ENCODE peak calls at places on chromosomes 1 and 21, in four cellular contexts. L is A673; J is CD4-positive, CD25-positive, alpha-beta regulatory T cell; X is upper lobe of right lung. S is an unnamed sample.

GRCh38 chr1:245611251-245611650 is 456.5 kb downstream of the KIF26B start:
- DNase-seq in L (no peak), J (no peak), X (no peak), S (no peak)

GRCh38 chr1:175267716-175268416 is 75.3 kb upstream of the KIAA0040 start:
- DNase-seq in X (no peak), J (no peak), L (no peak), S (no peak)

GRCh38 chr1:231847612-231848390 is 221.2 kb downstream of the DISC1 start:
- DNase-seq in J (no peak), L (no peak), X (no peak), S (no peak)

GRCh38 chr1:161726631-161727342 is 5.4 kb downstream of the FCRLB start:
- DNase-seq in X (peak; percentile 94), J (peak; percentile 64), L (peak; percentile 91), S (peak; percentile 56)

GRCh38 chr1:9438431-9439073 is 100.7 kb upstream of the SLC25A33 start:
- DNase-seq in L (no peak), X (peak; percentile 74), J (no peak), S (no peak)

GRCh38 chr1:65717815-65718454 is 74.8 kb upstream of the PDE4B start:
- DNase-seq in X (no peak), L (peak; percentile 9), J (no peak), S (no peak)

GRCh38 chr1:187689137-187689536 is 860.4 kb downstream of the PLA2G4A start:
- DNase-seq in X (no peak), J (no peak), L (peak; percentile 48), S (no peak)

GRCh38 chr1:46065405-46065804 is 67.0 kb downstream of the PIK3R3 start:
- DNase-seq in X (no peak), J (peak; percentile 16), L (no peak), S (peak; percentile 80)

GRCh38 chr1:159828916-159829634 is 2.4 kb downstream of the SLAMF8 start:
- DNase-seq in L (no peak), J (no peak), X (peak; percentile 75), S (peak; percentile 59)

GRCh38 chr1:85681087-85681486 is 27.1 kb downstream of the ZNHIT6 start:
- DNase-seq in L (no peak), J (no peak), X (no peak), S (peak; percentile 17)

GRCh38 chr21:45906859-45907258 is 74.7 kb upstream of the COL6A1 start:
- DNase-seq in J (no peak), X (no peak), L (no peak), S (no peak)

GRCh38 chr1:109885589-109885988 is 25.1 kb upstream of the CSF1 start:
- DNase-seq in J (no peak), L (no peak), X (no peak), S (no peak)

GRCh38 chr1:236516929-236517704 is 6.7 kb upstream of the LGALS8 start:
- DNase-seq in J (peak; percentile 54), X (no peak), L (no peak), S (peak; percentile 15)

GRCh38 chr1:62593825-62594394 is 3.4 kb upstream of the ANGPTL3 start:
- DNase-seq in X (no peak), J (no peak), L (no peak), S (no peak)

GRCh38 chr1:150516616-150517015 is 1.1 kb downstream of the FALEC start:
- DNase-seq in X (no peak), J (peak; percentile 7), L (peak; percentile 34), S (peak; percentile 15)

GRCh38 chr1:95793893-95794292 is 559.9 kb downstream of the RWDD3 start:
- DNase-seq in J (no peak), X (no peak), L (peak; percentile 10), S (no peak)

GRCh38 chr21:46037338-46038325 is 56.1 kb downstream of the COL6A1 start:
- DNase-seq in J (no peak), L (no peak), X (peak; percentile 65), S (no peak)

GRCh38 chr1:223711173-223711572 is 1.2 kb upstream of the CAPN2 start:
- DNase-seq in L (peak; percentile 50), X (no peak), J (no peak), S (no peak)
- H3K4me1 ChIP-seq in L (peaks cover 53% of the 10 kb centered on the region), X (peaks cover 55% of the 10 kb centered on the region), J (peaks cover 47% of the 10 kb centered on the region), S (peaks cover 18% of the 10 kb centered on the region)

DNA sequence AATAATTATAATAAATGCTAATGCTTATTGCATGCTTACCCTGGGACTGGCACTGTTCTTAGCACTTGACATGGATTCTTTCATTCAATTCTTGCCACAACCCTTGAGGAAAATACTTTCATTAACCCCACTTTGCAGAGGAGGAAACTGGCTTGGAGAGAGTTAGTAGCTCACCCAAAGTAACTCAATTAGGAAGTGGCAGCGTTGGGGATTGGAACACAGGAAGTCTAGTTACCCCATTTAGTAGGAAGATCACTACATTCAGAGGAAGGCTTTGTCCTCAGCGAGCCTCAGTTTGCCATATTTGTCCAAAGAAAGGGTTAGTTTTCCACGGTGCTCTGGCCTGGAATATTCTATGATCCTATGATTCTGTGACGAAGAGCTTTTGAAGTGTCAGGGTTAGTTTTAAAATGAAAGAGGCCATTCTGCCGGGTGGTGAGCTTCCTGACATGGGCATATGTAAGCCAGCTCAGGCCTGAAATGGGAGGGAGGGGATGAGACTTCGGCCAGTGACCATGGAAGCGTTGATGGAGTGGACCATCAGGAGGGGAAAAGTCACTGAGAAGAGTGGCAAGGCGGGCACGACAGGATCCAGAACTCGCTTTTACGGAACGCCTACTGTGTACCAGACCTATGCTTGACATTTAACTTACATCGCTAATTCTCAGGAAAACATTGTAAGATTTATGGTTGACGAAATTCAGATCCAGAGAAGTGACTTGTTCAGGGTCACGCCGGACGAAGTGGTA is 28.2 kb upstream of the EPB41 start:
- DNase-seq in J (no peak), X (no peak), L (peak; percentile 53), S (no peak)
- H3K4me3 ChIP-seq in J (peak overlapping the region; percentile 33), X (peak overlapping the region; percentile 96), L (peak overlapping the region; percentile 98), S (no peak overlapping the region)

GRCh38 chr1:152111515-152111968 is 3.7 kb downstream of the TCHH start:
- DNase-seq in L (peak; percentile 78), X (no peak), J (peak; percentile 10), S (peak; percentile 8)

GRCh38 chr1:152109998-152110294 is 5.3 kb downstream of the TCHH start:
- DNase-seq in X (no peak), J (no peak), L (no peak), S (no peak)

GRCh38 chr1:152109231-152109997 is 5.8 kb downstream of the TCHH start:
- DNase-seq in J (no peak), L (peak; percentile 52), X (no peak), S (no peak)

GRCh38 chr1:152110860-152111514 is 4.3 kb downstream of the TCHH start:
- DNase-seq in L (peak; percentile 78), J (peak; percentile 11), X (peak; percentile 67), S (peak; percentile 31)

GRCh38 chr1:152110365-152110859 is 4.8 kb downstream of the TCHH start:
- DNase-seq in X (peak; percentile 69), J (peak; percentile 6), L (peak; percentile 79), S (peak; percentile 4)
- H3K4me1 ChIP-seq in X (peaks cover 33% of the 10 kb centered on the region), J (peaks cover 37% of the 10 kb centered on the region), L (peaks cover 30% of the 10 kb centered on the region), S (no peaks in the 10 kb centered on the region)

DNA sequence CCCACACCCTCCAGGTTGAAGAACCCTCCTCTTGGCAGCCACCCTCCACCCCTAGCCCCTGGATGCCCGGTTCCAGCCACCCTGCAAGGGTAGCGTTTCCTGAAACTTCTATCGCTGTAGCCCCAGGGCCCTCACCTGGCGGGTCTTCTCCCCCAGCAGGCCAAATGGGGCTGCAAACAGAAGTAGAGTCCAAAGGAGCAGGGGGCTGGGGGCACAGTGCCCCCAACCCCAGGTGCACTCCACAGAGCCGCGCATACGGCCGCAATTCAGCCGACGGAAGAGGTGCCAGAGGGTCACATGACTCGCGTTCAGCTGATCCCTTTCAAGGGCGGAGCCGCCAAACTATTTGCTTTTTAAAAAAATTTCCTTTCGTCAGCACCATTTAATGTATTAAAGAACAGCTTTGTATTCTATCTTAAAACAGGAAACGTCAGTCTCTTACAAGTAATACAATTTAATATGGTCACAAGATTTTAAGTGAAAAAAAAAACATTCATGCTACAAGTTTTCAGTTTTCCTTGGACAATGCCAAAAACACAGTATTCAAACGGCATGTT is at the start of gene GLMP:
- DNase-seq in L (peak; percentile 68), J (peak; percentile 69), X (peak; percentile 82), S (peak; percentile 77)
- H3K4me3 ChIP-seq in L (peak within 1 kb of the TSS; percentile 59), J (peak within 1 kb of the TSS; percentile 85), X (peak within 1 kb of the TSS; percentile 84), S (peak within 1 kb of the TSS; percentile 72)

GRCh38 chr1:205921559-205921887 is 21.7 kb downstream of the SLC26A9 start:
- DNase-seq in J (no peak), X (no peak), L (no peak), S (no peak)
- H3K4me1 ChIP-seq in J (no peaks in the 10 kb centered on the region), X (peaks cover 15% of the 10 kb centered on the region), L (peaks cover 11% of the 10 kb centered on the region), S (no peaks in the 10 kb centered on the region)

GRCh38 chr1:179146476-179146875 is 64.6 kb downstream of the TOR3A start:
- DNase-seq in L (peak; percentile 92), J (no peak), X (no peak), S (no peak)

GRCh38 chr1:179143332-179143731 is 61.5 kb downstream of the TOR3A start:
- DNase-seq in X (no peak), J (no peak), L (peak; percentile 52), S (no peak)

GRCh38 chr1:179144621-179145020 is 62.8 kb downstream of the TOR3A start:
- DNase-seq in X (no peak), L (no peak), J (no peak), S (no peak)

GRCh38 chr1:179145521-179145920 is 63.7 kb downstream of the TOR3A start:
- DNase-seq in J (no peak), X (no peak), L (no peak), S (no peak)

GRCh38 chr1:179146916-179147315 is 65.0 kb downstream of the TOR3A start:
- DNase-seq in J (no peak), L (no peak), X (no peak), S (no peak)
- H3K4me3 ChIP-seq in J (no peak overlapping the region), L (no peak overlapping the region), X (no peak overlapping the region), S (no peak overlapping the region)

GRCh38 chr1:111202707-111203623 is 2.5 kb upstream of the DENND2D start:
- DNase-seq in X (no peak), L (no peak), J (no peak), S (peak; percentile 48)
- H3K4me1 ChIP-seq in X (peaks cover 45% of the 10 kb centered on the region), L (no peaks in the 10 kb centered on the region), J (peaks cover 77% of the 10 kb centered on the region), S (no peaks in the 10 kb centered on the region)

GRCh38 chr1:158022554-158023278 is 29.3 kb downstream of the KIRREL1 start:
- DNase-seq in X (no peak), J (no peak), L (peak; percentile 41), S (no peak)

GRCh38 chr1:158027485-158027884 is 34.0 kb downstream of the KIRREL1 start:
- DNase-seq in J (no peak), L (no peak), X (no peak), S (no peak)

GRCh38 chr1:158024737-158025136 is 31.3 kb downstream of the KIRREL1 start:
- DNase-seq in L (no peak), X (no peak), J (no peak), S (no peak)

GRCh38 chr1:158026641-158027040 is 33.2 kb downstream of the KIRREL1 start:
- DNase-seq in J (no peak), L (no peak), X (no peak), S (no peak)

GRCh38 chr1:158025576-158026230 is 32.3 kb downstream of the KIRREL1 start:
- DNase-seq in L (no peak), J (no peak), X (no peak), S (no peak)
- H3K4me3 ChIP-seq in L (no peak overlapping the region), J (no peak overlapping the region), X (no peak overlapping the region), S (no peak overlapping the region)

GRCh38 chr21:42190492-42190875 is 28.5 kb upstream of the ABCG1 start:
- DNase-seq in J (no peak), L (no peak), X (no peak), S (no peak)
- H3K4me1 ChIP-seq in J (peaks cover 59% of the 10 kb centered on the region), L (no peaks in the 10 kb centered on the region), X (peaks cover 4% of the 10 kb centered on the region), S (no peaks in the 10 kb centered on the region)